ENCODE peak calls at places on chromosomes 11 and 22, in six cellular contexts. N is NT2/D1, H is colonic mucosa, E is A549, O is thyroid gland, A is adrenal gland. P is an unnamed sample.
A peak's percentile ranks its signal among the peaks of the same experiment; 100 is the strongest.

GRCh38 chr11:100434821-100435641 is 252.1 kb upstream of the ARHGAP42 start:
- DNase-seq in O (no peak), E (no peak), H (no peak), N (no peak), A (no peak), P (no peak)

GRCh38 chr22:49569286-49570031 is 258.2 kb downstream of the BRD1 start:
- DNase-seq in O (no peak), E (no peak), H (no peak), N (no peak), A (no peak), P (no peak)

GRCh38 chr22:23682827-23683355 is 7.9 kb upstream of the RGL4 start:
- DNase-seq in O (no peak), A (no peak), N (no peak), E (no peak), H (no peak), P (no peak)

GRCh38 chr11:118657238-118657637 is 22.2 kb downstream of the TREH start:
- DNase-seq in N (no peak), A (no peak), H (no peak), O (no peak), E (no peak), P (no peak)

GRCh38 chr11:30631148-30631547 is 45.0 kb upstream of the MPPED2 start:
- DNase-seq in N (no peak), E (no peak), A (no peak), O (no peak), H (no peak), P (no peak)

GRCh38 chr11:72217856-72218745 is 1.5 kb downstream of the FOLR2 start:
- DNase-seq in N (no peak), O (no peak), E (no peak), A (no peak), H (no peak), P (no peak)

GRCh38 chr11:121652982-121653381 is 200.2 kb upstream of the SORL1-AS1 start:
- DNase-seq in E (no peak), A (no peak), O (no peak), H (no peak), N (peak; percentile 39), P (peak; percentile 35)

GRCh38 chr11:5288108-5288911 is 13.4 kb downstream of the OR51B4 start:
- DNase-seq in N (no peak), H (no peak), E (no peak), A (peak; percentile 18), O (no peak), P (no peak)

GRCh38 chr11:126398721-126399120 is 43.2 kb downstream of the ST3GAL4 start:
- DNase-seq in A (no peak), O (no peak), E (no peak), H (no peak), N (no peak), P (no peak)

GRCh38 chr11:3949132-3949531 is 93.7 kb downstream of the STIM1 start:
- DNase-seq in N (no peak), H (no peak), E (no peak), O (no peak), A (no peak), P (no peak)
- H3K4me1 ChIP-seq in N (no peaks in the 10 kb centered on the region), H (peaks cover 6% of the 10 kb centered on the region), E (peaks cover 16% of the 10 kb centered on the region), O (peaks cover 75% of the 10 kb centered on the region), A (peaks cover 3% of the 10 kb centered on the region), P (no peaks in the 10 kb centered on the region)

GRCh38 chr22:19113429-19113828 is 8.8 kb downstream of the DGCR2 start:
- DNase-seq in E (no peak), N (no peak), A (no peak), H (no peak), O (no peak), P (no peak)
- H3K4me1 ChIP-seq in E (peaks cover 15% of the 10 kb centered on the region), N (peaks cover 4% of the 10 kb centered on the region), A (peaks cover 15% of the 10 kb centered on the region), H (peaks cover 25% of the 10 kb centered on the region), O (peaks cover 65% of the 10 kb centered on the region), P (no peaks in the 10 kb centered on the region)

GRCh38 chr22:27668828-27669797 is 132.4 kb downstream of the MN1 start:
- DNase-seq in E (peak; percentile 87), A (peak; percentile 86), O (no peak), N (no peak), H (peak; percentile 38), P (peak; percentile 42)

GRCh38 chr22:27663812-27664211 is 137.7 kb downstream of the MN1 start:
- DNase-seq in H (no peak), N (no peak), E (no peak), O (no peak), A (no peak), P (no peak)

GRCh38 chr22:27663031-27663367 is 138.6 kb downstream of the MN1 start:
- DNase-seq in O (no peak), E (no peak), N (no peak), H (no peak), A (no peak), P (no peak)

GRCh38 chr22:27667121-27667843 is 134.3 kb downstream of the MN1 start:
- DNase-seq in E (no peak), A (no peak), N (no peak), O (no peak), H (no peak), P (no peak)

DNA sequence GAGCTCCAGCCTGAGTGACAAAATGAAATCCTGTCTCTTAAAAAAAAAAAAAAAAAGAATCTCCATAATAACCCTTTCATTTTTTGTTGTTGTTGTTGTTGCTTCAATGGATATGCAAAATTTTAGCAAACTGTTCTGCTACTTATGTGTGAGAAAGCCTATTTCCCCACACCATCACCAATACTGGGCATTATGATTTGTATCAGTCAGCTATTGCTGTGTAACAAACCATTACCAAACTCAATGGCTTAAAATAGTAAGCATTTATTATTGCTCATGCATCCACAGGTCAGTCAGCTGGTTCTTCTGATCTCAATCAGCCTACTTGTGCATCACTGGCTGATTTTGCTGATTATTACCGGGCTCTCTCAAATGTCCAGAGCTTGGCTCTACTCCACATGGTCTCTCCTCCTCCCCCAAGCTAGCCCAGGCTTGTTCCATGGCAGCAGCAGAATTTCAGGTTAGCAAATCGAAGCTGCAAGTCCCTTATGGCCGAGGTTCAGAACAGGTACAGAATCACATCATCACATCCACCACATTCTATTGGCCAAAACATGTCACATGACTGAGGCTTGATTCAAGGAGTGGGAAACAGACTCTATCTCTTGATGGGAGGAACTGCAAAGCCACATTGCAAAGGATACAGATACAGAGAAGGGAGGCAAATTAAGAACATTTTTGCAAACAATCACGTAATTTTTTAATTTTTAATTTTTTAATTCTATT is 135.1 kb downstream of the MN1 start:
- DNase-seq in N (no peak), O (no peak), A (no peak), H (no peak), E (no peak), P (no peak)
- H3K4me1 ChIP-seq in N (peaks cover 19% of the 10 kb centered on the region), O (peaks cover 13% of the 10 kb centered on the region), A (peaks cover 36% of the 10 kb centered on the region), H (peaks cover 4% of the 10 kb centered on the region), E (peaks cover 40% of the 10 kb centered on the region), P (peaks cover 8% of the 10 kb centered on the region)

DNA sequence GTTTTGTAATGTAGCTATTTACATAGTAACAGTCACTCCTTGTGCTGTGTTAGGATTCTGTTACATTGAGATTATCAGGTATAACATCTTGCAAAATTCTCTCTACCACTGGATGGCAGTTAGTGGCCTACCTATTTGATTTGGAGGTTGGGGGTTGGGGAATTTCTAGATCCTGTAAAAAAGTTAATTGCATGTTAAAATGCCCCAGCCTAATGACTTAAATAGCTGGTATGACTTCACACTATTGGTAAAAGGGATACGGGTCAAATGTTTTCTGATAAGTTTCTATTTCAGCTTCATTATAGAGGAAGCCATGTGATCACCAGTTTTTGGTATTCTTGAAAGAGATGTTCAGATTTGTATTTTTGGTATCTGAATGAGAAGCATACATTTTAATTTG is 2.8 kb downstream of the GRK3 start:
- DNase-seq in H (no peak), E (no peak), A (no peak), N (no peak), O (no peak), P (no peak)
- H3K4me1 ChIP-seq in H (no peaks in the 10 kb centered on the region), E (peaks cover 9% of the 10 kb centered on the region), A (peaks cover 12% of the 10 kb centered on the region), N (peaks cover 1% of the 10 kb centered on the region), O (peaks cover 35% of the 10 kb centered on the region), P (peaks cover 8% of the 10 kb centered on the region)

GRCh38 chr22:43295660-43296059 is 47.5 kb downstream of the SCUBE1 start:
- DNase-seq in E (no peak), N (no peak), A (no peak), H (no peak), O (no peak), P (no peak)

GRCh38 chr22:43295173-43295572 is 48.0 kb downstream of the SCUBE1 start:
- DNase-seq in A (no peak), E (no peak), N (no peak), H (no peak), O (no peak), P (no peak)

GRCh38 chr22:43298062-43298801 is 44.9 kb downstream of the SCUBE1 start:
- DNase-seq in N (no peak), E (no peak), A (no peak), O (peak; percentile 30), H (no peak), P (peak; percentile 86)

GRCh38 chr22:43297246-43298061 is 45.7 kb downstream of the SCUBE1 start:
- DNase-seq in N (no peak), O (no peak), A (no peak), E (no peak), H (no peak), P (peak; percentile 84)

DNA sequence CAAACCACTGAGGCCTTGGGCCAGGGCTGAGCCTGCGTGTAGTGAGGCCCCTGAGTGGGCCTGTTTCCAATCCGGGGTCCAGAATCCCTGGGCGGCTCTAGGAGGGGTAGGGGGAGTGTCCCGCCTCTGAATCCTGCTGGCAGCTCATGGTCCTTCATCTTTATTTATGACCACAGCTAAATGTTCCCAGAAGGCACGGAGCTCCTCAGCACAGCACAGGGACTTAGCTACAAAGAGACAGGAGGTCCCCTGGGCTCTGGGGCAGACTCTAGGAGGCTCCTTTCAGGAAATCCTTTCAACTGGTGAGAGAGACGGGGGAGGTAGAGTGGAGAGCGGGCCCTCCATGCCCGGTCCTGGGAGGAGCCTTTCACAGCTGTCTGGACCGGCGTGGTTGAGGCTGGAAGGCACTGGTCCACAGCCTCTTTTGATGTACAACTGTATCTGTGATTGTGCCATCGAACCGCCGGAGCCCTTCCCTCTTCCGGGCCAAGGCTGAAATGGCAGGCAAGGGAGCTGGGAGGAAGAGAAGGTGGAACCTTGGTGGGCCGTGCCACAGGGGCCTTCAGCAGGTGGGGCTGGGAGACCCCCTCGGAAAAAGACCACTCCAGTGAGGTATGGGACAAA is 46.8 kb downstream of the SCUBE1 start:
- DNase-seq in H (no peak), E (no peak), O (no peak), N (no peak), A (no peak), P (no peak)
- H3K4me1 ChIP-seq in H (no peaks in the 10 kb centered on the region), E (peaks cover 15% of the 10 kb centered on the region), O (peaks cover 32% of the 10 kb centered on the region), N (peaks cover 14% of the 10 kb centered on the region), A (no peaks in the 10 kb centered on the region), P (peaks cover 66% of the 10 kb centered on the region)

DNA sequence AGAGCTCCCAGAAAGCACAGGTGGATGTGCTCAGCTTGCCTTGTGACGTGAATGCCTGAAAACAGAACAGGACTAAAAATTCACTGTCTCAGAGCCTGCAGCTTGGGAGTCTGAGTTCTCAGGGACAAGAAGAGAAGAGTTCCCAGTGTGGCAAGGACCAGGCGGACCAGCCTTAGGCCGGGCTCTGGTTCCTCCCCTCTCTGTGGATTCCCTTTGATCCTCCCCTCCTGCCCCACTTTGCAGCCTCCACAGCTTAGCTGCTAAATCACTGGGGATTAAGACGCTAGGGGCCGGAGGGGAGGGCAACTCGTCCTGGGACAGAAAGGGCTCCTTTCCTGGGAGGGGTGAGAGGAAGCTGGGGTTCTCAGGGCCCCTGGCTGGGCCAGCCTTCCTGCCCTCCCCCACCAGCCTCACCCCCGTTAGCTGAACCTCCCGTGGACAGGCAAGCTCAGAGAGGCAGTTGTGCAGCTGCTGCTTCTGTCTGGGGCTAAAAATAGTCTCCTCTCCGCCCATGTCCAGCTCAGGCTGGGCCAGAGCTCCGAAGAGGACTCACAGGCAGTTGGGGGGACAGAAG is 29.9 kb upstream of the JAM3 start:
- DNase-seq in E (no peak), N (no peak), O (no peak), H (no peak), A (no peak), P (no peak)
- H3K4me1 ChIP-seq in E (no peaks in the 10 kb centered on the region), N (peaks cover 10% of the 10 kb centered on the region), O (peaks cover 25% of the 10 kb centered on the region), H (no peaks in the 10 kb centered on the region), A (peaks cover 8% of the 10 kb centered on the region), P (peaks cover 48% of the 10 kb centered on the region)

P was measured in BE2C.